ENCODE peak calls at places on chromosomes 3 and 15, in six cellular contexts. C, O, D, M, Z and R are unnamed samples.

GRCh38 chr3:69370156-69370944 is 15.5 kb downstream of the FRMD4B start:
- DNase-seq in C (no peak), O (no peak), D (no peak), M (no peak), Z (no peak), R (no peak)

GRCh38 chr15:100338971-100339444 is 2.8 kb downstream of the ADAMTS17 start:
- DNase-seq in C (peak), O (peak), D (peak), M (peak), Z (no peak), R (peak)

GRCh38 chr3:144079634-144080033 is 108.0 kb downstream of the DIPK2A start:
- DNase-seq in C (no peak), O (no peak), D (no peak), M (no peak), Z (no peak), R (no peak)

GRCh38 chr3:118641608-118642007 is 393.0 kb downstream of the IGSF11 start:
- DNase-seq in C (no peak), O (peak), D (no peak), M (no peak), Z (no peak), R (no peak)

GRCh38 chr15:63052961-63053698 is 10.6 kb downstream of the TPM1 start:
- DNase-seq in C (no peak), O (peak), D (peak), M (no peak), Z (no peak), R (no peak)

GRCh38 chr3:178428037-178428436 is 108.2 kb upstream of the KCNMB2 start:
- DNase-seq in C (no peak), O (no peak), D (no peak), M (no peak), Z (no peak), R (no peak)

GRCh38 chr3:139772539-139773500 is 95.0 kb upstream of the NMNAT3 start:
- DNase-seq in C (no peak), O (no peak), D (no peak), M (peak), Z (no peak), R (no peak)

GRCh38 chr15:41698779-41699178 is 38.6 kb downstream of the MGA start:
- DNase-seq in C (no peak), O (no peak), D (no peak), M (peak), Z (no peak), R (no peak)

GRCh38 chr15:64452988-64453688 is 7.2 kb upstream of the ZNF609 start:
- DNase-seq in C (no peak), O (no peak), D (no peak), M (peak), Z (no peak), R (no peak)

GRCh38 chr15:82647045-82647834 is at the start of gene CPEB1:
- DNase-seq in C (peak), O (peak), D (no peak), M (peak), Z (no peak), R (peak)

GRCh38 chr3:152192936-152193672 is 75.6 kb upstream of the MBNL1 start:
- DNase-seq in C (no peak), O (no peak), D (no peak), M (no peak), Z (no peak), R (no peak)

GRCh38 chr3:133673746-133674145 is 12.0 kb upstream of the TOPBP1 start:
- DNase-seq in C (no peak), O (no peak), D (no peak), M (no peak), Z (no peak), R (no peak)

GRCh38 chr15:80618666-80619481 is 76.2 kb upstream of the ABHD17C start:
- DNase-seq in C (no peak), O (no peak), D (no peak), M (peak), Z (no peak), R (no peak)

GRCh38 chr15:61750271-61751084 is 309.8 kb downstream of the VPS13C start:
- DNase-seq in C (no peak), O (no peak), D (no peak), M (no peak), Z (no peak), R (no peak)

GRCh38 chr15:73747847-73748605 is 5.1 kb downstream of the INSYN1 start:
- DNase-seq in C (no peak), O (no peak), D (no peak), M (no peak), Z (no peak), R (no peak)

GRCh38 chr3:49007068-49007770 is at the start of gene WDR6:
- DNase-seq in C (peak), O (peak), D (peak), M (peak), Z (peak), R (peak)

GRCh38 chr3:31710123-31710841 is 177.6 kb downstream of the STT3B start:
- DNase-seq in C (no peak), O (no peak), D (no peak), M (peak), Z (no peak), R (no peak)

GRCh38 chr15:55742927-55743614 is at the start of gene PRTG:
- DNase-seq in C (peak), O (peak), D (peak), M (peak), Z (no peak), R (peak)

GRCh38 chr15:81327526-81327925 is 3.6 kb upstream of the STARD5 start:
- DNase-seq in C (no peak), O (no peak), D (no peak), M (peak), Z (no peak), R (no peak)

GRCh38 chr3:150227839-150228238 is 180.3 kb upstream of the TSC22D2 start:
- DNase-seq in C (peak), O (peak), D (peak), M (peak), Z (no peak), R (peak)
- TF ChIP-seq BHLHE40 in C (no peak), O (no peak), D (no peak), M (no peak), Z (no peak), R (no peak)

DNA sequence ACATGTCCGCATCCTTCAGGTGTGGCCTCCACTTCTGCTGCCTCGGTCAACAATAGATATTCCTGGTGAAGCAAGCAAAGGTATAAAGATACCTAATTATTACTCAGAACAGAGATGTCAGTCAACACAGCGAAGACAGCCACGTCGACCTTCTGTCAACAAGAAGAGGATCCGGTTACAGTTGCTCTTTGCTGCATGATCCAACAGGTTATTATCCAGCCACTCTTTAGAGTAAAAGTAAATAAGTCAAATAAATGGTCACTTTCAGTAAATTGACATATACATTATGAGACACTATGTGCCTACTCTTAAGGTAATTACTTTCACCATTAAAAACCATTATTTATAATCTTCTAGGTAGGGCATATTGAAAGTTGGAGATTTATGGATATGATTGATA is 356.8 kb upstream of the ATP11B start:
- DNase-seq in C (no peak), O (no peak), D (no peak), M (no peak), Z (no peak), R (no peak)
- TF ChIP-seq BHLHE40 in C (no peak), O (no peak), D (no peak), M (no peak), Z (no peak), R (no peak)

GRCh38 chr3:127656906-127657305 is 15.8 kb upstream of the ABTB1 start:
- DNase-seq in C (no peak), O (no peak), D (no peak), M (no peak), Z (no peak), R (no peak)

GRCh38 chr3:127651516-127652172 is 21.1 kb upstream of the ABTB1 start:
- DNase-seq in C (no peak), O (no peak), D (no peak), M (no peak), Z (no peak), R (no peak)

GRCh38 chr3:127655641-127656040 is 17.1 kb upstream of the ABTB1 start:
- DNase-seq in C (no peak), O (no peak), D (no peak), M (peak), Z (no peak), R (no peak)

GRCh38 chr3:127652246-127652995 is 20.3 kb upstream of the ABTB1 start:
- DNase-seq in C (peak), O (peak), D (peak), M (peak), Z (no peak), R (peak)

DNA sequence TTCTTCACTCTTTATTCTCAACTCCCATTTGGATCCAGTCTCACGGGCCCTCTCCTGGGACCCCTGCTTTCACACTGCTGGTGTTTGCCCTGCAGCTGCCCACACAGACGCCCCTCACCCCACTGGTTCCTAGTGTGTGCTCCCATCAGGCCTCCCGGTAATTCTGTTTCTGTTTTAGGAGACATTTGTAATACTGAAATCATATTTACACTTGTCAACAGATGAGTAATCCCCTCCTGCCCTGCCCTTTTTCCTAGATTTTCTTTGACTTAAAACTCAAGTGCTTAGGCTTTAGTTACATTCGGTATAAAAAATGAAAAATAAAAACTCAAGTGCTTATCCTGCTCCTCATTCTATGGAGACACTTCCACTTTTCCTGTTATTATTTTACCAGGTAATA is 18.4 kb upstream of the ABTB1 start:
- DNase-seq in C (no peak), O (no peak), D (no peak), M (no peak), Z (no peak), R (no peak)
- TF ChIP-seq BHLHE40 in C (no peak), O (no peak), D (no peak), M (no peak), Z (no peak), R (no peak)

GRCh38 chr15:57133127-57133968 is 214.9 kb downstream of the TCF12 start:
- DNase-seq in C (no peak), O (no peak), D (no peak), M (peak), Z (no peak), R (no peak)
- TF ChIP-seq BHLHE40 in C (no peak), O (no peak), D (no peak), M (no peak), Z (no peak), R (no peak)

DNA sequence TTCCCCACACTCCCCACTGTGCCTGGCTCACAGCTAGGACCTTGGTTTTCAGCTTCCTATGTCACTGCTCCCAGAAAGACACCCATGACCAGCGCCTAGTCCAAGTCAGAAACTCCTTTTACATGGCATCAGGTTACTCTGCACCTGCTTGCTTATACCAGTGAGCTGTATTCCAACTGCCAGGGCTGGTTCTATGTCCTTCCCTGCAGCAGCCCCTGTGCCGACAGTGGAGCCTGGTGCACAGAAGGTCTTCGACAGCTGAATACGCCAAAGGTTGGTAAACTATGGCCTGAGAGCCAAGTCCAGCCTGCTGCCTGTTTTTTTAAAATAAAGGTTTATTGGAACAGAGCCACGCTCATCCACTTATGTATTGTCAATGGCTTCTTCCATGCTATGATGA is 102.5 kb downstream of the IQSEC1 start:
- DNase-seq in C (no peak), O (no peak), D (no peak), M (no peak), Z (no peak), R (no peak)
- TF ChIP-seq BHLHE40 in C (no peak), O (no peak), D (no peak), M (no peak), Z (no peak), R (no peak)

DNA sequence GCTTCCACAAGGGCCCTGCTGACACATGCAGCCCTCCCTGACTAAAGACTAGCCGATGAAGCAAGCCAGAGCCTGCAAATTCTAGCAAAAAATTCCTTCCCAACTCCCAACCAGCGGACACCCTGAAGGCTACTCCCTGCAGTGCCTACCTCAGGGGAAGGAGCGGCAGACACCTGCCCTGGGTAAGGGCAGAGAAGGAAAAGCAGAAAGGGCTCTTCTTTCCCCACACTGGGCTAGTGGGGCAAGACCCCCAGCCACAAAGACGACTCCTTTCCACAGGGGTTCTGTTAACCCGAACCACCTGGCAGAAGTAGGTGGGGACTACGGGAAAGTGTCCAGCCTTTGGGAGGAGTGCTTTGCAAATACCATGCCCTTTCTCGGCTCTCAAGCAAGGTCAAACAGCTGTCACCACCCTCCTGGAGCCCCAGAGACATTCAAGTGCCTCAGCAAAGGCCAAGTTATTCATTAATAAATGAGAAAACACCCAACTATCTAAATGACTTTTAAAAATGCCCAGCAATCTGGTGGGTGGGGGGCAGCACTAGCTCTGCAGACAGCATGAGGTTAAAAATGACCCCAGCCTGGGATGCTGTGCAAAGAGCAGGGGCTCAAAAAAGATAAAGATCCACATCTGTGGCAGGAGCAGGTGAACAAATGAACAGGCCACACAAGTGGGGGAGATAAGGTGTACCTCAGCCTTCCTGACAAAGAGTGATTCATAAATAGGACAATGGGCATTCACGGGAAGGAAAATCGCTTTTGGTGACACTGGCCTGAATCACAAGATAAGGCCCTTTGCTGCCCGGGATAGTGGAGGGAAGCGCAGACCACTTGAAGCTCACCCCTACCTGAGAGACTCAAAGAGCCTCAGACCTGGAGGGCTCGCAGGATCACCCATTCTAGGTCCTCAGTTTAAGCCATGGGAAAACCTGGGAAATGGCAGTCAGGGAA is 33.0 kb downstream of the CCDC12 start:
- DNase-seq in C (no peak), O (peak), D (peak), M (no peak), Z (no peak), R (no peak)
- TF ChIP-seq BHLHE40 in C (no peak), O (no peak), D (peak), M (no peak), Z (no peak), R (no peak)

DNA sequence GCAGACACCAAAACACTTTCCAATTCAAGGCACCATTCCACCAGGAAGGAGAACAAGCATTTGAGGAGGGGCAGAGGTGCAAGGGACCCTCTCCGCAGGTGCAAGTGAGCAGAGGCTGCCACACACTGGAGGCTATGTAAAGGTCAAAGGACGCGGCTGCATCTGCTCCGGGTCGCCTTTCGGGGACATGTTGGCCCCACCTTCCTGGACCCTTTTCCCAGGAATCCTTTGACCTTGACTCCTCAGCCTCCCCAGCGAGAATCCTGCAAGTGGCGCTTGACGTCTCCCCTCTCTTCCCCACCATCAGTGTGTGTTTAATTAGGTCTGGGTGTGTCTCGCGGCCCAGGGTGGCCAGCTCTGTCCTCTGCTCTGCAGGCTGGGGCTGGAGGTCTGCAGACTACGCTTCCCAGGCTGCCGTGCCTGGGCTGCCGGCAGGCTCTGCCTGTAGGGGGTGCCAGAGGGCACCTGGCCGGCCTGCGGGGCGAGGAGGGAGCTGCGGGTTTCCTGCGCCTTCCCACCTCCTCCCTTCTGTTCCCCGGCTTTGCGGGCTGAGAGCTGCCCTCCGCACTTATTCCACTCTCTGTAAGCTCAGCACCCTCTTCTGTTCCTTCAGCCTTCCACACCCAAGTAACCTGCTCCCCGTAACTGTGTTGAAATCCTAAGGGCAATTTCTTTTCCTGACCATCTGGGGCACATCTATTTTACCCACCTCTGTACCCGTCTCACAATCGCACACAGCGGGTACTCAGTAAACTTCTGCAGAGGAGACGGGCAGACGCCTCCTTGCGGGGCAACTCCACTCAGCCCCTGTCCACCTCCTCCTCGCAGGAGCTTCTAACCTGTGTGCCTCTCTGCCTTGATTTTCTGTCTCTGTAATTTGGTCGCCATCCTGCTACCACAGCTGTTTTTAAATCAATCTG is 129.8 kb downstream of the NSMCE3 start:
- DNase-seq in C (peak), O (peak), D (no peak), M (peak), Z (no peak), R (peak)
- TF ChIP-seq BHLHE40 in C (no peak), O (no peak), D (no peak), M (no peak), Z (no peak), R (no peak)

GRCh38 chr15:40282144-40282869 is 557 bp downstream of the ANKRD63 start:
- DNase-seq in C (peak), O (peak), D (peak), M (no peak), Z (no peak), R (peak)
- TF ChIP-seq BHLHE40 in C (no peak), O (no peak), D (no peak), M (no peak), Z (no peak), R (no peak)